ENCODE peak calls at places on chromosomes 2 and 18, in nine cellular contexts. D is T-helper 2 cell; K is fibroblast of the aortic adventitia; Q is testis; O is NCI-H1092; U is 8988T; H is kidney; X is central memory CD4-positive, alpha-beta T cell; Z is NT2/D1. V is an unnamed sample.

GRCh38 chr2:171056307-171056706 is 104.4 kb downstream of the TLK1 start:
- DNase-seq in O (no peak), D (no peak), X (no peak), K (peak), H (no peak), Z (no peak), Q (no peak), U (no peak), V (no peak)

GRCh38 chr18:45890606-45891005 is 65.1 kb downstream of the SIGLEC15 start:
- DNase-seq in O (no peak), H (no peak), Q (no peak), U (no peak), X (no peak), D (no peak), Z (no peak), K (no peak), V (no peak)

GRCh38 chr2:240508832-240509545 is 48.8 kb downstream of the ANKMY1 start:
- DNase-seq in U (peak), O (no peak), D (no peak), Z (no peak), K (no peak), X (no peak), H (no peak), Q (no peak), V (no peak)

GRCh38 chr2:3605013-3605961 is 10.4 kb downstream of the COLEC11 start:
- DNase-seq in X (peak), D (peak), H (peak), O (peak), K (peak), U (peak), Z (no peak), Q (peak), V (peak)

GRCh38 chr2:7118606-7119503 is 201.6 kb downstream of the RNF144A start:
- DNase-seq in K (peak), Q (peak), H (no peak), Z (peak), D (no peak), X (no peak), U (no peak), O (no peak), V (no peak)

GRCh38 chr18:57542801-57543427 is 43.6 kb downstream of the FECH start:
- DNase-seq in Z (no peak), X (no peak), Q (no peak), H (no peak), D (no peak), O (peak), K (peak), U (no peak), V (no peak)

GRCh38 chr2:20302019-20302418 is 48.6 kb downstream of the PUM2 start:
- DNase-seq in D (no peak), Z (no peak), Q (no peak), U (no peak), K (no peak), X (no peak), H (no peak), O (no peak), V (no peak)

GRCh38 chr2:145380436-145381017 is 860.6 kb upstream of the ZEB2 start:
- DNase-seq in X (no peak), D (no peak), Q (no peak), K (peak), U (no peak), O (no peak), H (no peak), Z (no peak), V (no peak)

GRCh38 chr2:135030826-135031225 is 16.4 kb downstream of the MAP3K19 start:
- DNase-seq in Q (no peak), H (no peak), O (no peak), D (no peak), Z (no peak), X (no peak), U (no peak), K (peak), V (no peak)

GRCh38 chr2:175932675-175933074 is 69.4 kb downstream of the LNPK start:
- DNase-seq in K (no peak), Q (no peak), O (no peak), X (no peak), U (no peak), Z (no peak), D (no peak), H (no peak), V (no peak)

GRCh38 chr2:50763776-50764175 is 268.2 kb downstream of the NRXN1 start:
- DNase-seq in X (no peak), D (no peak), U (no peak), O (no peak), K (no peak), Q (no peak), Z (no peak), H (no peak), V (no peak)

GRCh38 chr2:128469203-128469602 is 150.5 kb upstream of the HS6ST1 start:
- DNase-seq in O (no peak), Q (peak), H (no peak), K (no peak), U (no peak), Z (no peak), D (no peak), X (no peak), V (no peak)

GRCh38 chr2:203534486-203535077 is 519 bp downstream of the RAPH1 start:
- DNase-seq in X (peak), K (no peak), U (peak), O (no peak), Z (peak), D (peak), H (no peak), Q (peak), V (peak)

GRCh38 chr2:240235811-240236210 is 95.4 kb upstream of the OTOS start:
- DNase-seq in Z (no peak), D (no peak), U (no peak), Q (peak), K (no peak), X (no peak), H (no peak), O (no peak), V (peak)

GRCh38 chr2:175432021-175432420 is 250.5 kb upstream of the ATP5MC3 start:
- DNase-seq in H (no peak), K (no peak), O (peak), U (no peak), Q (no peak), X (no peak), Z (no peak), D (no peak), V (no peak)

GRCh38 chr2:17772532-17772931 is 18.6 kb downstream of the GEN1 start:
- DNase-seq in Z (no peak), H (no peak), Q (no peak), X (no peak), O (no peak), D (no peak), K (no peak), U (no peak), V (no peak)

GRCh38 chr18:49899647-49900330 is 86.5 kb upstream of the ACAA2 start:
- DNase-seq in X (no peak), Z (no peak), Q (no peak), U (no peak), D (no peak), H (no peak), O (peak), K (no peak), V (no peak)

GRCh38 chr2:54836477-54836876 is 113.0 kb downstream of the EML6 start:
- DNase-seq in D (no peak), H (no peak), U (no peak), Q (no peak), Z (no peak), K (no peak), X (no peak), O (no peak), V (no peak)

GRCh38 chr2:86072271-86072858 is 33.3 kb downstream of the POLR1A start:
- DNase-seq in Q (peak), X (no peak), O (peak), Z (no peak), U (no peak), K (peak), H (peak), D (no peak), V (peak)

GRCh38 chr18:63844254-63844653 is 43.3 kb upstream of the SERPINB2 start:
- DNase-seq in Q (no peak), U (no peak), H (no peak), X (no peak), K (peak), Z (no peak), O (peak), D (no peak), V (no peak)

GRCh38 chr2:235135990-235136561 is 184.3 kb downstream of the SH3BP4 start:
- DNase-seq in X (peak), H (peak), D (no peak), Z (peak), O (peak), Q (peak), K (peak), U (peak), V (peak)

GRCh38 chr2:170073288-170073687 is 104.7 kb upstream of the MYO3B start:
- DNase-seq in K (peak), Z (no peak), X (no peak), O (no peak), H (no peak), U (no peak), D (no peak), Q (peak), V (no peak)

GRCh38 chr2:157150747-157151146 is 106.8 kb upstream of the GALNT5 start:
- DNase-seq in H (no peak), O (no peak), U (no peak), K (peak), Z (no peak), Q (no peak), D (no peak), X (no peak), V (no peak)

GRCh38 chr2:178208817-178209216 is 14.5 kb downstream of the OSBPL6 start:
- DNase-seq in O (no peak), H (no peak), Q (no peak), Z (no peak), K (peak), D (no peak), X (no peak), U (no peak), V (no peak)